ENCODE peak calls at places on chromosomes 7 and 10, in five cellular contexts. W is CD8-positive, alpha-beta memory T cell; C is choroid plexus epithelial cell; J is naive thymus-derived CD4-positive, alpha-beta T cell; G is GM23248. Z is an unnamed sample.

GRCh38 chr7:69256634-69257081 is 341.6 kb upstream of the AUTS2 start:
- DNase-seq in W (no peak), C (no peak), J (no peak), G (peak), Z (no peak)

GRCh38 chr7:151039850-151040548 is 8.3 kb upstream of the ASIC3 start:
- DNase-seq in W (no peak), C (no peak), J (no peak), G (no peak), Z (no peak)

GRCh38 chr7:100486111-100486636 is 2.4 kb downstream of the NYAP1 start:
- DNase-seq in W (no peak), C (no peak), J (no peak), G (no peak), Z (no peak)

GRCh38 chr7:70833726-70834125 is 298.2 kb upstream of the GALNT17 start:
- DNase-seq in W (no peak), C (peak), J (no peak), G (peak), Z (peak)

GRCh38 chr7:138658889-138659288 is 42.3 kb downstream of the SVOPL start:
- DNase-seq in W (no peak), C (no peak), J (no peak), G (no peak), Z (no peak)

GRCh38 chr7:123538189-123538714 is 3.9 kb upstream of the IQUB start:
- DNase-seq in W (no peak), C (peak), J (no peak), G (peak), Z (peak)

GRCh38 chr7:23787272-23787671 is 77.3 kb downstream of the STK31 start:
- DNase-seq in W (no peak), C (no peak), J (no peak), G (no peak), Z (no peak)

GRCh38 chr7:37482505-37482904 is 33.8 kb upstream of the ELMO1 start:
- DNase-seq in W (no peak), C (no peak), J (no peak), G (no peak), Z (no peak)

GRCh38 chr7:16571941-16572340 is 45.3 kb downstream of the LRRC72 start:
- DNase-seq in W (no peak), C (no peak), J (no peak), G (no peak), Z (no peak)

GRCh38 chr10:50392966-50393718 is 141.8 kb upstream of the ASAH2 start:
- DNase-seq in W (no peak), C (peak), J (no peak), G (no peak), Z (peak)

GRCh38 chr10:70649526-70649925 is 22.8 kb upstream of the ADAMTS14 start:
- DNase-seq in W (no peak), C (peak), J (no peak), G (peak), Z (peak)

GRCh38 chr7:95798401-95798930 is 26.1 kb downstream of the DYNC1I1 start:
- DNase-seq in W (no peak), C (peak), J (no peak), G (peak), Z (peak)

GRCh38 chr7:27165089-27165654 is at the start of gene HOXA9:
- DNase-seq in W (no peak), C (no peak), J (no peak), G (peak), Z (peak)

GRCh38 chr10:5958077-5958476 is 19.3 kb downstream of the IL15RA start:
- DNase-seq in W (no peak), C (peak), J (no peak), G (peak), Z (peak)

GRCh38 chr10:99945286-99945685 is 64.5 kb downstream of the DNMBP start:
- DNase-seq in W (no peak), C (peak), J (no peak), G (peak), Z (peak)

GRCh38 chr7:12436126-12436525 is 32.5 kb upstream of the VWDE start:
- DNase-seq in W (no peak), C (no peak), J (no peak), G (no peak), Z (peak)

GRCh38 chr7:28155964-28156363 is 24.6 kb downstream of the JAZF1 start:
- DNase-seq in W (no peak), C (peak), J (no peak), G (peak), Z (peak)

GRCh38 chr10:55214608-55215007 is 413.6 kb upstream of the PCDH15 start:
- DNase-seq in W (no peak), C (no peak), J (no peak), G (no peak), Z (no peak)

GRCh38 chr10:103740683-103741082 is 114.7 kb downstream of the SH3PXD2A start:
- DNase-seq in W (no peak), C (no peak), J (no peak), G (no peak), Z (no peak)

GRCh38 chr10:130037169-130037661 is 73.1 kb upstream of the EBF3 start:
- DNase-seq in W (no peak), C (no peak), J (no peak), G (no peak), Z (no peak)

GRCh38 chr7:20602306-20602705 is 13.2 kb upstream of the ABCB5 start:
- DNase-seq in W (no peak), C (no peak), J (no peak), G (peak), Z (no peak)

GRCh38 chr7:37943905-37944736 is 23.7 kb downstream of the EPDR1 start:
- DNase-seq in W (no peak), C (no peak), J (no peak), G (no peak), Z (no peak)

GRCh38 chr10:77505431-77506334 is 131.9 kb downstream of the KCNMA1 start:
- DNase-seq in W (no peak), C (peak), J (no peak), G (peak), Z (peak)

GRCh38 chr10:4427524-4427923 is 398.5 kb upstream of the AKR1E2 start:
- DNase-seq in W (no peak), C (no peak), J (no peak), G (peak), Z (peak)

GRCh38 chr7:29106128-29106988 is 40.0 kb downstream of the CPVL start:
- DNase-seq in W (no peak), C (peak), J (peak), G (peak), Z (peak)

GRCh38 chr7:102451371-102452054 is 13.2 kb downstream of the ALKBH4 start:
- DNase-seq in W (no peak), C (no peak), J (no peak), G (peak), Z (peak)

GRCh38 chr7:142375710-142376313 is 118.0 kb upstream of the PRSS58 start:
- DNase-seq in W (no peak), C (peak), J (no peak), G (peak), Z (peak)

GRCh38 chr10:95792874-95793285 is 36.9 kb downstream of the ENTPD1 start:
- DNase-seq in W (no peak), C (peak), J (no peak), G (peak), Z (peak)
- H3K4me3 ChIP-seq in W (no peak), C (no peak), J (no peak), G (no peak), Z (no peak)

GRCh38 chr7:35422715-35423114 is 168.8 kb upstream of the TBX20 start:
- DNase-seq in W (no peak), C (no peak), J (no peak), G (no peak), Z (no peak)

GRCh38 chr7:35416568-35416967 is 162.7 kb upstream of the TBX20 start:
- DNase-seq in W (no peak), C (no peak), J (no peak), G (no peak), Z (no peak)

GRCh38 chr7:35424440-35424839 is 170.5 kb upstream of the TBX20 start:
- DNase-seq in W (no peak), C (no peak), J (no peak), G (no peak), Z (no peak)

GRCh38 chr7:35418716-35419425 is 165.0 kb upstream of the TBX20 start:
- DNase-seq in W (no peak), C (no peak), J (no peak), G (no peak), Z (no peak)

DNA sequence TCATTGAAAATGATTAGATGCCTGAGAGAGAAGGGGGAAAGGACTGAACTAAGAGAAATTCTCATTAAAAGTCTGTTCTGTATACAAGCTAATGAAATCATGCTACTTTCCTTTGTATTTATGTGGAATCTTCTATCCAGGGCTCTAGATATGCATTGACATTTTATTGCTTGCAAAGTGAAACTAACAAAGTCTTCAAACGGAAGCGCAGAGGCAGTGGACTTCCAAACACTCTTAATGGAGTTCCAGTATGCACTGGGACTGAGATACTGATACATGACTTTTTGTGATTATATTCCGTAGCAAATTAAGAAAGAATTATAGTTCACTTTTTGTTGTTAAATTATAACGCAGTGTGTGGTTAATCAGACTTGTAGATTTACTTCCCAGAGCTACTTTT is 166.8 kb upstream of the TBX20 start:
- DNase-seq in W (no peak), C (peak), J (no peak), G (no peak), Z (no peak)
- H3K4me3 ChIP-seq in W (no peak), C (no peak), J (no peak), G (peak), Z (no peak)

GRCh38 chr10:21526952-21527633 is 1.6 kb upstream of the SKIDA1 start:
- DNase-seq in W (peak), C (peak), J (peak), G (peak), Z (peak)

GRCh38 chr10:21529236-21529910 is 3.9 kb upstream of the SKIDA1 start:
- DNase-seq in W (no peak), C (no peak), J (no peak), G (no peak), Z (no peak)

GRCh38 chr10:21530168-21530567 is 3.9 kb upstream of the MLLT10 start:
- DNase-seq in W (no peak), C (no peak), J (no peak), G (no peak), Z (no peak)

GRCh38 chr10:21527634-21528451 is 2.4 kb upstream of the SKIDA1 start:
- DNase-seq in W (no peak), C (peak), J (no peak), G (peak), Z (peak)

DNA sequence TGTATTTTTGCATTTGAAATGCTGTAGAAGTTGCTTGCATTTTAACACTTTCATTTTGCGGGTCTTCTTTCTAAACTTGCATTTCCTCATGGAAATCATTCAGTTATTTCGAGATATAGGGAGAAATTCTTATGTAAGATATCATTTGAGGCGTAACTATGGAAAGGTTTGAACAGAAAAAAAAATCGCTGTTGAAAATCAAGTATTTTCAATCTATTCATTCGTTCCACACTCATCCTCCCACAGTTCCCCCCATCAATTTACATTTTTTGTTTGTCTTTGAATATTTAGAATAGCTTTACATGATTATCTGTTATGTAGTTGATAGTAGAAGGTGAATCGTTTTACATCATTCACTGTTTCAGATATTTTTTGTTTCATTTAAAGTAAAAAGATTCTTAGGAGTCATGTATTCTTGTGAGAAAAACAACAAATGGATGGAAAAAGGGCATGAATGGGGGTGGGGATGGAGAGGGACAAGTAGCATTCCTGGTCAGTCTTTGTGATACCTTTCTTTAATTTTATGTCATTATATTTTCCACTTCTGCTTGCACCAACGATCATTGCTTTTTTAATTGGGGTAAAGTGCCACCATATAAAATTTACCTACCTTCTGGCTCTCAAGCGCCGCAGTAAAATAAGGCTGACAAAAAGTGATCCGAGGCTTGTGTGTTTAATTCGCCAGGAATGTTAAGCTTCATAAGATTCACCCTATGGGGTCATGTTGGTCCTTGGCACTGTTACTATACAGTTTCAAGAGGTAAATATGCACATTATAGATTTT is 3.2 kb upstream of the SKIDA1 start:
- DNase-seq in W (no peak), C (no peak), J (no peak), G (no peak), Z (peak)
- H3K4me3 ChIP-seq in W (no peak), C (peak), J (no peak), G (peak), Z (no peak)

DNA sequence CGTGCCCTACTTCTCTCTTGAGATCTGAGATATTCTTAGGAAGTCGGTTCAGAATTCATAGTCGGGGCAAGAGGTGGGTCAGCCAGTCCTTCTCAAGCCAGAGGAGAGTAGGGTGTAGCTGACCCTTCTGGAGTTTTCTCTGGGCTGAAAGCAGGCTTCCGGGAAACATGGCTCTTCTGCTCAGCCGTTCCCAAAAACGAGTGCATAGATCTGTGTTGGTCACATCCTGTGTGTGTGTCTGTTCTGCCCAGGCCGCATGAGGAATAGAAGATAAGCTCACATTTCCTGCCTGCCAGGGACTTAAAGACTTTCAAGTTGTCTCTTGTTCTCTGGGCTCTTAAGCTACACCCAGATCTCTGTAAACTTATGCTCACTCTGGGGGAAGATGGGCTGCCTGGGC is 168.1 kb upstream of the ITGB1 start:
- DNase-seq in W (no peak), C (peak), J (peak), G (no peak), Z (no peak)
- H3K4me3 ChIP-seq in W (peak), C (no peak), J (no peak), G (no peak), Z (no peak)

DNA sequence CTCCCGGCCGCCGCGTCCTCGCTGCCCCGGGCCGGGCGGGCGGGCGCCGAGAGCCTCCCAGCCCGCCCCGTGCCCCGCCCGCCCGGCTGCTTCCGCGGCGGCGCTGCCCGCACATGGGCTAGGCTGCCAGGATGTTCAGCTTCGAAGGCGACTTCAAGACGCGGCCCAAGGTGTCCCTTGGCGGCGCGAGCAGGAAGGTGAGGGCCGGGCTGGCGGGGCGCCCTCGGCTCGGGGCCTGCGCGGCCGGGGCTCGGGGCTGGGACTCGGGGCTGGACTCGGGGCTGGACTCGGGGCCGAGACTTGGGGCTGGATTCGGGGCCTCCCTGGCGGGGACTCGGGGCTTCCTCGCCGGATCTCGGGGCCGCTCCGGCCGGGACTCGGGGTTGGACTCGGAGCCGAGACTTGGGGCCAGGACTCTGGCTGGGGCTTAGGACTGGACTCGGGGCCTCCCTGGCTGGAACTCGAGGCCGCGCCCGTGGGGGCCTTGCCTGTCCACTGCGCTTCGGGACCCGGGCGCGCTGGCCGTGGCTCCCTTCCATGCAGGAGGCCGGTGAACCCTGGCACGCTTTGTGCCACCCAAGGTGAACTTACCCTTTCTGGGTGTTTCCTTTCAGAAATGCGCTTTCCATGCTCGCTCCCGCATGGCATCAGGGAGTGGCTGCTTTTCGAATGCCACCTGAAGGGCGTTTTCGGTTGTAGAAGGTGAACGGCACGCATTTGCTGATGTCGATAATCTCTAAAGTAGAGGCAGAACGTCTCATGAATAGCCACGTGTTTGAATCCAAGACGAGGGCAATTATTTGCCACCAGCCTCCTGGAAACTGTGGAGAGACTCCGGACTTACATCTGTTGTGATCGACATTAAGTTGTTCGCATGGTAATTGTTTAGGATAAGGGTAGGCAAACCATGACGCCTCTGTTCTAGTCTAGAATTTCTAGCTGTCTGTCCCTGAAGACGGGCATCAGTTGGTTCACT is 704 bp downstream of the UBE3C start:
- DNase-seq in W (peak), C (peak), J (no peak), G (peak), Z (peak)
- H3K4me3 ChIP-seq in W (peak), C (peak), J (peak), G (peak), Z (peak)

Z was measured in fibroblast of mammary gland.